ENCODE peak calls at places on chromosomes 7 and 10, in five cellular contexts. X is lung, Z is heart right ventricle, P is IMR-90, O is stomach. J is an unnamed sample. For H3K9me3, the result is how much of the 10 kb centered on the place peaks cover.

GRCh38 chr10:44976352-44977198 is 2.0 kb downstream of the DEPP1 start:
- DNase-seq in X (no peak), Z (no peak), P (no peak), O (no peak), J (no peak)

GRCh38 chr7:45682358-45682735 is 108.2 kb downstream of the ADCY1 start:
- DNase-seq in X (no peak), Z (no peak), P (no peak), O (peak), J (no peak)

GRCh38 chr7:100686822-100687211 is 7.2 kb downstream of the GIGYF1 start:
- DNase-seq in X (no peak), Z (no peak), P (no peak), O (no peak), J (no peak)

GRCh38 chr7:70579397-70580097 is 552.4 kb upstream of the GALNT17 start:
- DNase-seq in X (no peak), Z (no peak), P (no peak), O (no peak), J (no peak)

GRCh38 chr7:75993689-75994387 is 557 bp downstream of the TMEM120A start:
- DNase-seq in X (peak), Z (peak), P (peak), O (peak), J (peak)

GRCh38 chr7:158887594-158887993 is 31.2 kb downstream of the DYNC2I1 start:
- DNase-seq in X (no peak), Z (no peak), P (no peak), O (no peak), J (no peak)

GRCh38 chr7:44398506-44398905 is 73.1 kb upstream of the CAMK2B start:
- DNase-seq in X (no peak), Z (peak), P (no peak), O (no peak), J (no peak)

GRCh38 chr10:132277311-132277741 is 30.4 kb downstream of the STK32C start:
- DNase-seq in X (no peak), Z (no peak), P (no peak), O (no peak), J (no peak)

GRCh38 chr10:828191-828590 is 103.3 kb downstream of the LARP4B start:
- DNase-seq in X (no peak), Z (no peak), P (no peak), O (no peak), J (no peak)

GRCh38 chr7:76409537-76409936 is at the start of gene SSC4D:
- DNase-seq in X (no peak), Z (no peak), P (no peak), O (no peak), J (peak)

GRCh38 chr7:150811-151221 is 41.6 kb upstream of the FAM20C start:
- DNase-seq in X (peak), Z (no peak), P (no peak), O (no peak), J (peak)

GRCh38 chr7:39697481-39697880 is 74.1 kb downstream of the RALA start:
- DNase-seq in X (no peak), Z (no peak), P (no peak), O (no peak), J (no peak)

GRCh38 chr10:118840776-118841468 is 86.2 kb upstream of the CACUL1 start:
- DNase-seq in X (no peak), Z (no peak), P (no peak), O (no peak), J (no peak)

GRCh38 chr10:128046156-128046933 is 79.9 kb downstream of the MKI67 start:
- DNase-seq in X (no peak), Z (no peak), P (no peak), O (no peak), J (no peak)

GRCh38 chr7:157566631-157567006 is 229.8 kb downstream of the DNAJB6 start:
- DNase-seq in X (no peak), Z (no peak), P (no peak), O (no peak), J (no peak)
- H3K9me3 ChIP-seq in X (under half), Z (under half), P (under half), O (under half), J (under half)

GRCh38 chr10:116521424-116522305 is 24.1 kb upstream of the PNLIP start:
- DNase-seq in X (no peak), Z (peak), P (peak), O (no peak), J (peak)
- TF ChIP-seq CTCF in X (no peak), Z (peak), P (peak), O (peak), J (peak)

GRCh38 chr10:43942096-43942885 is 293.6 kb upstream of the ZNF32 start:
- DNase-seq in X (peak), Z (no peak), P (no peak), O (peak), J (no peak)

GRCh38 chr10:43939389-43939938 is 290.8 kb upstream of the ZNF32 start:
- DNase-seq in X (peak), Z (no peak), P (no peak), O (no peak), J (no peak)

GRCh38 chr10:43943119-43943824 is 294.6 kb upstream of the ZNF32 start:
- DNase-seq in X (peak), Z (no peak), P (no peak), O (peak), J (no peak)

GRCh38 chr10:43939939-43940810 is 291.5 kb upstream of the ZNF32 start:
- DNase-seq in X (peak), Z (peak), P (peak), O (no peak), J (no peak)

DNA sequence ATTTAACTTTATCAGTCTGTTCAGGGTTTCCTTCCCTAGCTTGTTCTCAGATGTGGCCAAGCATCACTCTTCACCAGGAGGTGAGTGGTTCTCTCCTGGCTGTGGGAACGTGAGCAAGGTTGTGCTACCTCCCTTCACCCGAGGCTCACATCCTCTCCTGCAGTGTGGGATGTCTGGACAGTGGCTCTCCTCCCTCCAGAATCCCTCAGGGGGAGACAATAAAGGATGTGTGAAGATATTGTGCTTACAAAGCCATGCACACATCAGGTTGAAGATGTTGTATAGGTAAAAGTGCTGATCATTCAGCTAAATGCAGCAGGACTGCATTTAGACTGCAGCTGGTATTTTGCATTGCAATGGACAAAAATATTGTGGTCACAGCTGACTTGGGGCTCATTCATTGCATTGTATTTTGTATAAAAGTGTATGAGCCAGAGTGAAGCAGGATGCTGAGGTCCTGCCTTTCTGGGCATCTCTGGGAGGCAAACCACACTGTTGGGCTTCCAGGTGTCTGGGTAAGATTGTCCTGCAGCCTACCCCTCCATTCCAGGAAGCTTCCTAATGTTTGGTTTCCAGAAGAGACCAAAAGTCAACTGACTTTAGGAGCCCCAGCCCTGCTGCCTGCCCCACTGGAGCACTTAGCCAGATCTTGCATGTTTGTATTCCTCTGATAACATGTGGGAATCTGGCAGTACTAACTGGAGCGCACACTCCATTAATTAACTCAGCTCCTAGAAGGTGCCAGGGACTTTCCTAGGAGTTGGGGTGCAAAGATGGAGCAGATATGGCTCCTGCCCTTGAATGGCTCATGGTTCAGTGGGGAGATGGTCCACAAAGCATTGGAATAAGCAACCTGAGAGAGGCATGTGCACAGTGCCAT is 292.5 kb upstream of the ZNF32 start:
- DNase-seq in X (peak), Z (no peak), P (no peak), O (no peak), J (no peak)
- H3K27ac ChIP-seq in X (no peak), Z (no peak), P (no peak), O (no peak), J (no peak)

GRCh38 chr10:131134001-131134576 is 177.4 kb downstream of the TCERG1L start:
- DNase-seq in X (no peak), Z (no peak), P (no peak), O (no peak), J (no peak)
- H3K9me3 ChIP-seq in X (under half), Z (under half), P (under half), O (under half), J (under half)

DNA sequence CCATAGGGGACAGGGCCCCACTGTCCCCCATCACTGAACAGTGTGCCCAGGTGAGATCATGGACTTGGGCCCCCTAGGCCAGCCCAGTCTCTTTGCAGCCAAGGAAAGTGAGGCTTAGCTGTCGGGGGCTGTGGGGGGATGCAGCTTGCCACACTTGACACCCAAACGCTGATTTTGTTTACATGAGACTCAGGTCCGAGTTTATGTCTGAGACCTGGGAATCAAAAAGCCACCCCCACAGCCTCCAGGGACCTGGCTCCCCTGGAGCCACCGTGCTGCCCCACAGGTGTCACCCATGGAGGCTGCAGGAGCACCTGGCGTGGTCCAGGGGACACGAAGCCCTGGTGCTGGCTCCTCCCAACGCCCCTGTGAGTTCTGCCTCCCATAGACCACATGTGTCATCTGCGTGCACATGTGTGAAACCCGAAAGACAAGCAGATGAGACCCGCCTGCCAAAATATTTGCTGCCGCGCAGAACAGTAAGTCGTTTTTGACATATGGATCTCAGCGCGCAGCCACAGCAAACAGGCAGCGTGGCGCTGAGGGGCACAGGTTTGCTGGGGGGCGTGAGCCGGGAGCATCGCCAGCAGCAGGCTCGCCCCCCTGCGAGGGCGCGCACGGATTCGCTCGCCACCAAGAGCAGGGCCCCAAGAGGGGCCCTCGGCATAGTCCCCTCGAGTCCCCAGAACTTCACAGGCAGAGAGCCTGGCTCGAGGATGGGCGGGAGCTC is 112.3 kb downstream of the LHPP start:
- DNase-seq in X (no peak), Z (no peak), P (no peak), O (no peak), J (no peak)
- TF ChIP-seq CTCF in X (no peak), Z (no peak), P (no peak), O (no peak), J (no peak)

DNA sequence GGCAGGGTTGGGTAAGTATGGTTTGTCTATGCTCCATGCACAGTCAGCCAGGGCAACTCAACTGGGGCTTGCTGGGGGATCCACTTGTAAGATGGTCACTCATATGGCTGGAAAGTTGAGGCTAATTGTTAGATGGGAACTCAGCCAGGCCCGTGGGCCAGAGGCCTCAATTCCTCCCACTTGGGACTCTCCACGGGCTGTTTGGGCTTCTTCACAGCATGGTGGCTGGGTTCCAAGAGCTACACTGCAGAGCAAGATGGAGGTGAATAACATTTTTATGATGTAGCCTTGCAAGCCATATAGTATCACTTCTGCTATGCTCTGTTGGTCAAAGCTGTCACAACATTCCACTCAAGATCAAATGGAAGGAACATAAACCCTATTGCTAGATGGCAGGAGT is 39.2 kb downstream of the ELMO1 start:
- DNase-seq in X (no peak), Z (no peak), P (no peak), O (no peak), J (no peak)
- H3K27ac ChIP-seq in X (no peak), Z (no peak), P (no peak), O (no peak), J (peak)

DNA sequence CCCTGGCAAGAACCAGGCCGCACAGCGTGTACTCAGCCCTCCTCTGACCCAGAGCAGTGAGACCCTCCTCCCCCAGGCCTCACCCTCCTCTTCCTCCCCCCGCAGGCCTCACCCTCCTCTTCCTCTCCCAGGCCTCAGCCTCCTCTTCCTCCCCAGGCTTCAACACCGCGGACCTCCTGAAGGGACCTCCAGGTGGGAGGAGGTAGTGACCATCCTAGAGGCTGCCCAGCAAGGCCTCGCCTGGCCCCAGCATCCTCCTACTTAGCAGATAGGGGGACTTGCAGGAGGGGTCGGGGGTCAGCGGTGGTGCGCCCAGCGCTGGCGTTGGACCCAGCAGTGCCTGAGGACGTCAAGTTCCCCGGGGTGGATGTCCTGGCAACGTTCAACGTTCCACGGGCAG is 270.8 kb downstream of the ELFN1 start:
- DNase-seq in X (no peak), Z (no peak), P (no peak), O (no peak), J (no peak)
- H3K9me3 ChIP-seq in X (under half), Z (under half), P (under half), O (under half), J (under half)

J was measured in thyroid gland.